ENCODE peak calls at places on chromosomes 7 and 10, in nine cellular contexts. X, O, C, Z, N, E, T, P and H are unnamed samples.

GRCh38 chr10:61943699-61944444 is 42.4 kb downstream of the ARID5B start:
- DNase-seq in N (peak), C (no peak), E (peak), O (no peak), Z (no peak), P (peak), T (peak), X (no peak), H (peak)

GRCh38 chr7:69411466-69411865 is 186.8 kb upstream of the AUTS2 start:
- DNase-seq in O (no peak), X (no peak), Z (no peak), E (no peak), T (no peak), C (no peak), P (no peak), N (no peak), H (no peak)

GRCh38 chr10:4945706-4946348 is 17.4 kb upstream of the AKR1C1 start:
- DNase-seq in O (no peak), E (no peak), N (no peak), X (no peak), T (no peak), P (no peak), Z (no peak), C (no peak), H (no peak)

GRCh38 chr10:51097546-51097945 is 23.3 kb downstream of the PRKG1 start:
- DNase-seq in C (no peak), P (no peak), E (no peak), Z (no peak), N (no peak), O (no peak), X (no peak), T (no peak), H (no peak)

GRCh38 chr10:85791846-85792532 is 574.6 kb downstream of the GRID1 start:
- DNase-seq in C (no peak), X (no peak), N (no peak), O (no peak), Z (no peak), P (peak), T (no peak), E (no peak), H (no peak)

GRCh38 chr7:512541-513311 is 6.9 kb downstream of the PDGFA start:
- DNase-seq in E (peak), T (no peak), C (peak), P (no peak), N (no peak), O (no peak), X (no peak), Z (peak), H (no peak)

GRCh38 chr10:64112697-64113367 is 591.6 kb downstream of the REEP3 start:
- DNase-seq in N (no peak), E (no peak), Z (no peak), T (no peak), C (no peak), X (no peak), O (no peak), P (no peak), H (no peak)

GRCh38 chr10:34139559-34139958 is 675.5 kb downstream of the PARD3 start:
- DNase-seq in O (no peak), C (no peak), Z (no peak), X (no peak), P (no peak), E (no peak), N (no peak), T (no peak), H (no peak)

GRCh38 chr7:135374736-135375135 is 135.2 kb downstream of the CNOT4 start:
- DNase-seq in T (no peak), N (no peak), C (no peak), E (no peak), X (no peak), O (no peak), P (no peak), Z (no peak), H (no peak)

GRCh38 chr10:97883092-97883485 is 33.4 kb downstream of the GOLGA7B start:
- DNase-seq in O (no peak), Z (no peak), T (no peak), P (no peak), E (no peak), C (no peak), N (no peak), X (no peak), H (no peak)

GRCh38 chr7:20831451-20831850 is 44.8 kb upstream of the SP8 start:
- DNase-seq in T (no peak), C (no peak), P (no peak), N (no peak), E (no peak), Z (no peak), O (no peak), X (no peak), H (no peak)

GRCh38 chr7:146496657-146497056 is 380.1 kb downstream of the CNTNAP2 start:
- DNase-seq in O (no peak), N (no peak), E (no peak), C (no peak), T (no peak), P (no peak), X (no peak), Z (no peak), H (no peak)

GRCh38 chr7:5276611-5277010 is 6.1 kb upstream of the SLC29A4 start:
- DNase-seq in O (no peak), C (no peak), N (no peak), Z (no peak), E (no peak), T (no peak), P (no peak), X (no peak), H (no peak)

GRCh38 chr7:33452805-33453502 is 323.6 kb downstream of the BBS9 start:
- DNase-seq in C (no peak), P (no peak), Z (no peak), O (no peak), E (no peak), X (no peak), T (no peak), N (no peak), H (no peak)

GRCh38 chr10:66151346-66151745 is 774.5 kb upstream of the LRRTM3 start:
- DNase-seq in N (no peak), T (no peak), Z (no peak), P (no peak), O (no peak), E (no peak), X (no peak), C (no peak), H (no peak)

GRCh38 chr7:14021069-14021468 is 31.6 kb upstream of the ETV1 start:
- DNase-seq in N (no peak), T (no peak), X (no peak), E (no peak), O (no peak), P (no peak), Z (no peak), C (no peak), H (no peak)

GRCh38 chr10:79979310-79979972 is 30.5 kb upstream of the SFTPD start:
- DNase-seq in P (no peak), N (no peak), Z (peak), X (no peak), O (no peak), E (peak), C (no peak), T (peak), H (no peak)

GRCh38 chr10:118028619-118029018 is 18.1 kb downstream of the RAB11FIP2 start:
- DNase-seq in N (no peak), E (no peak), C (no peak), T (no peak), Z (no peak), P (no peak), X (no peak), O (no peak), H (no peak)

GRCh38 chr7:16926283-16926682 is 44.5 kb upstream of the AGR3 start:
- DNase-seq in Z (no peak), C (peak), E (no peak), N (no peak), P (peak), O (peak), T (no peak), X (no peak), H (peak)

GRCh38 chr10:77580500-77580899 is 57.1 kb downstream of the KCNMA1 start:
- DNase-seq in E (no peak), T (no peak), Z (no peak), N (no peak), O (no peak), C (no peak), P (no peak), X (no peak), H (no peak)

GRCh38 chr10:5550621-5551530 is 26.1 kb downstream of the CALML3 start:
- DNase-seq in P (no peak), O (no peak), X (no peak), N (no peak), C (peak), T (peak), Z (no peak), E (no peak), H (no peak)

GRCh38 chr10:81679291-81679690 is 195.7 kb upstream of the NRG3 start:
- DNase-seq in O (no peak), X (no peak), P (no peak), N (no peak), E (no peak), Z (no peak), C (no peak), T (no peak), H (no peak)

GRCh38 chr10:83476211-83476610 is 663.1 kb upstream of the GHITM start:
- DNase-seq in Z (no peak), C (no peak), E (no peak), P (no peak), X (no peak), O (no peak), N (no peak), T (no peak), H (no peak)